ENCODE peak calls at places on chromosomes 13 and 19, in five cellular contexts. One of them, this sample, is unnamed.

GRCh38 chr19:10736916-10737551 is 19.2 kb downstream of the DNM2 start:
- DNase-seq in amniotic epithelial cell: no peak
- DNase-seq in stimulated activated CD4-positive, alpha-beta T cell treated with anti-CD3 and anti-CD28 coated beads, Interleukin-2, amount 100 ng/mL, for 48 hours: no peak
- DNase-seq in stimulated activated naive B cell treated with anti-CD40 and anti-IgM and Interleukin-4, amounts not matched to agents 10 μg/mL and 1 μg/mL and 100 μg/mL, for 72 hours: no peak
- DNase-seq in heart right ventricle: no peak
- DNase-seq in this sample: no peak

GRCh38 chr19:325937-326565 is 18.5 kb downstream of the MIER2 start:
- DNase-seq in amniotic epithelial cell: no peak
- DNase-seq in stimulated activated CD4-positive, alpha-beta T cell treated with anti-CD3 and anti-CD28 coated beads, Interleukin-2, amount 100 ng/mL, for 48 hours: no peak
- DNase-seq in stimulated activated naive B cell treated with anti-CD40 and anti-IgM and Interleukin-4, amounts not matched to agents 10 μg/mL and 1 μg/mL and 100 μg/mL, for 72 hours: no peak
- DNase-seq in heart right ventricle: no peak
- DNase-seq in this sample: no peak

GRCh38 chr19:18541992-18542935 is 1.1 kb downstream of the FKBP8 start:
- DNase-seq in amniotic epithelial cell: no peak
- DNase-seq in stimulated activated CD4-positive, alpha-beta T cell treated with anti-CD3 and anti-CD28 coated beads, Interleukin-2, amount 100 ng/mL, for 48 hours: no peak
- DNase-seq in stimulated activated naive B cell treated with anti-CD40 and anti-IgM and Interleukin-4, amounts not matched to agents 10 μg/mL and 1 μg/mL and 100 μg/mL, for 72 hours: no peak
- DNase-seq in heart right ventricle: no peak
- DNase-seq in this sample: peak; percentile 40

GRCh38 chr19:2584002-2584401 is 108.1 kb downstream of the GADD45B start:
- DNase-seq in amniotic epithelial cell: no peak
- DNase-seq in stimulated activated CD4-positive, alpha-beta T cell treated with anti-CD3 and anti-CD28 coated beads, Interleukin-2, amount 100 ng/mL, for 48 hours: no peak
- DNase-seq in stimulated activated naive B cell treated with anti-CD40 and anti-IgM and Interleukin-4, amounts not matched to agents 10 μg/mL and 1 μg/mL and 100 μg/mL, for 72 hours: no peak
- DNase-seq in heart right ventricle: no peak
- DNase-seq in this sample: no peak

GRCh38 chr13:110230661-110231347 is 76.2 kb downstream of the COL4A1 start:
- DNase-seq in amniotic epithelial cell: no peak
- DNase-seq in stimulated activated CD4-positive, alpha-beta T cell treated with anti-CD3 and anti-CD28 coated beads, Interleukin-2, amount 100 ng/mL, for 48 hours: no peak
- DNase-seq in stimulated activated naive B cell treated with anti-CD40 and anti-IgM and Interleukin-4, amounts not matched to agents 10 μg/mL and 1 μg/mL and 100 μg/mL, for 72 hours: no peak
- DNase-seq in heart right ventricle: no peak
- DNase-seq in this sample: no peak

GRCh38 chr13:32212420-32212819 is 102.7 kb downstream of the ZAR1L start:
- DNase-seq in amniotic epithelial cell: peak; percentile 94
- DNase-seq in stimulated activated CD4-positive, alpha-beta T cell treated with anti-CD3 and anti-CD28 coated beads, Interleukin-2, amount 100 ng/mL, for 48 hours: no peak
- DNase-seq in stimulated activated naive B cell treated with anti-CD40 and anti-IgM and Interleukin-4, amounts not matched to agents 10 μg/mL and 1 μg/mL and 100 μg/mL, for 72 hours: no peak
- DNase-seq in heart right ventricle: no peak
- DNase-seq in this sample: no peak

GRCh38 chr19:42248270-42249148 is 6.1 kb upstream of the GSK3A start:
- DNase-seq in amniotic epithelial cell: no peak
- DNase-seq in stimulated activated CD4-positive, alpha-beta T cell treated with anti-CD3 and anti-CD28 coated beads, Interleukin-2, amount 100 ng/mL, for 48 hours: no peak
- DNase-seq in stimulated activated naive B cell treated with anti-CD40 and anti-IgM and Interleukin-4, amounts not matched to agents 10 μg/mL and 1 μg/mL and 100 μg/mL, for 72 hours: no peak
- DNase-seq in heart right ventricle: no peak
- DNase-seq in this sample: no peak

GRCh38 chr19:18417250-18418033 is 1.8 kb upstream of the SSBP4 start:
- DNase-seq in amniotic epithelial cell: peak; percentile 73
- DNase-seq in stimulated activated CD4-positive, alpha-beta T cell treated with anti-CD3 and anti-CD28 coated beads, Interleukin-2, amount 100 ng/mL, for 48 hours: no peak
- DNase-seq in stimulated activated naive B cell treated with anti-CD40 and anti-IgM and Interleukin-4, amounts not matched to agents 10 μg/mL and 1 μg/mL and 100 μg/mL, for 72 hours: no peak
- DNase-seq in heart right ventricle: peak; percentile 91
- DNase-seq in this sample: no peak

GRCh38 chr19:17847538-17848366 is at the start of gene JAK3:
- DNase-seq in amniotic epithelial cell: peak; percentile 55
- DNase-seq in stimulated activated CD4-positive, alpha-beta T cell treated with anti-CD3 and anti-CD28 coated beads, Interleukin-2, amount 100 ng/mL, for 48 hours: peak; percentile 83
- DNase-seq in stimulated activated naive B cell treated with anti-CD40 and anti-IgM and Interleukin-4, amounts not matched to agents 10 μg/mL and 1 μg/mL and 100 μg/mL, for 72 hours: peak; percentile 87
- DNase-seq in heart right ventricle: peak; percentile 63
- DNase-seq in this sample: peak; percentile 85

GRCh38 chr19:18967358-18968146 is 26.5 kb upstream of the HOMER3 start:
- DNase-seq in amniotic epithelial cell: peak; percentile 29
- DNase-seq in stimulated activated CD4-positive, alpha-beta T cell treated with anti-CD3 and anti-CD28 coated beads, Interleukin-2, amount 100 ng/mL, for 48 hours: no peak
- DNase-seq in stimulated activated naive B cell treated with anti-CD40 and anti-IgM and Interleukin-4, amounts not matched to agents 10 μg/mL and 1 μg/mL and 100 μg/mL, for 72 hours: no peak
- DNase-seq in heart right ventricle: peak; percentile 65
- DNase-seq in this sample: no peak

GRCh38 chr19:51794865-51795490 is at the start of gene FPR3:
- DNase-seq in amniotic epithelial cell: no peak
- DNase-seq in stimulated activated CD4-positive, alpha-beta T cell treated with anti-CD3 and anti-CD28 coated beads, Interleukin-2, amount 100 ng/mL, for 48 hours: no peak
- DNase-seq in stimulated activated naive B cell treated with anti-CD40 and anti-IgM and Interleukin-4, amounts not matched to agents 10 μg/mL and 1 μg/mL and 100 μg/mL, for 72 hours: no peak
- DNase-seq in heart right ventricle: no peak
- DNase-seq in this sample: no peak

GRCh38 chr13:104385409-104385808 is 1319.2 kb upstream of the SLC10A2 start:
- DNase-seq in amniotic epithelial cell: peak; percentile 84
- DNase-seq in stimulated activated CD4-positive, alpha-beta T cell treated with anti-CD3 and anti-CD28 coated beads, Interleukin-2, amount 100 ng/mL, for 48 hours: no peak
- DNase-seq in stimulated activated naive B cell treated with anti-CD40 and anti-IgM and Interleukin-4, amounts not matched to agents 10 μg/mL and 1 μg/mL and 100 μg/mL, for 72 hours: no peak
- DNase-seq in heart right ventricle: no peak
- DNase-seq in this sample: no peak

GRCh38 chr19:54523403-54523802 is 20.8 kb downstream of the LAIR2 start:
- DNase-seq in amniotic epithelial cell: no peak
- DNase-seq in stimulated activated CD4-positive, alpha-beta T cell treated with anti-CD3 and anti-CD28 coated beads, Interleukin-2, amount 100 ng/mL, for 48 hours: peak; percentile 44
- DNase-seq in stimulated activated naive B cell treated with anti-CD40 and anti-IgM and Interleukin-4, amounts not matched to agents 10 μg/mL and 1 μg/mL and 100 μg/mL, for 72 hours: peak; percentile 46
- DNase-seq in heart right ventricle: no peak
- DNase-seq in this sample: no peak

GRCh38 chr19:57850553-57851017 is 926 bp downstream of the ZNF587 start:
- DNase-seq in amniotic epithelial cell: peak; percentile 41
- DNase-seq in stimulated activated CD4-positive, alpha-beta T cell treated with anti-CD3 and anti-CD28 coated beads, Interleukin-2, amount 100 ng/mL, for 48 hours: no peak
- DNase-seq in stimulated activated naive B cell treated with anti-CD40 and anti-IgM and Interleukin-4, amounts not matched to agents 10 μg/mL and 1 μg/mL and 100 μg/mL, for 72 hours: no peak
- DNase-seq in heart right ventricle: peak; percentile 11
- DNase-seq in this sample: no peak

GRCh38 chr19:6087074-6087506 is 23.2 kb downstream of the RFX2 start:
- DNase-seq in amniotic epithelial cell: no peak
- DNase-seq in stimulated activated CD4-positive, alpha-beta T cell treated with anti-CD3 and anti-CD28 coated beads, Interleukin-2, amount 100 ng/mL, for 48 hours: no peak
- DNase-seq in stimulated activated naive B cell treated with anti-CD40 and anti-IgM and Interleukin-4, amounts not matched to agents 10 μg/mL and 1 μg/mL and 100 μg/mL, for 72 hours: no peak
- DNase-seq in heart right ventricle: no peak
- DNase-seq in this sample: peak; percentile 49